ENCODE peak calls at places on chromosome 1, in seven cellular contexts. X, Z, F, I, A, M and D are unnamed samples.

GRCh38 chr1:64861611-64862010 is 104.7 kb downstream of the JAK1 start:
- DNase-seq in F (no peak), X (no peak), M (peak; percentile 87), Z (peak; percentile 5), I (peak; percentile 72), A (no peak), D (peak; percentile 31)

GRCh38 chr1:109891930-109892329 is 18.7 kb upstream of the CSF1 start:
- DNase-seq in M (no peak), A (no peak), F (no peak), I (no peak), Z (no peak), X (no peak), D (peak; percentile 60)

GRCh38 chr1:28071813-28072212 is 16.6 kb downstream of the EYA3 start:
- DNase-seq in F (no peak), A (no peak), I (no peak), X (no peak), Z (no peak), M (no peak), D (no peak)

GRCh38 chr1:110607663-110608230 is 1.6 kb upstream of the KCNA2 start:
- DNase-seq in X (no peak), F (no peak), Z (no peak), M (peak; percentile 65), A (no peak), I (no peak), D (no peak)

GRCh38 chr1:168552961-168553360 is 9.2 kb upstream of the XCL2 start:
- DNase-seq in I (no peak), F (no peak), Z (no peak), A (no peak), M (no peak), X (no peak), D (no peak)

GRCh38 chr1:36737767-36738166 is 255.1 kb upstream of the CSF3R start:
- DNase-seq in Z (no peak), I (no peak), A (no peak), X (no peak), F (no peak), M (no peak), D (no peak)

GRCh38 chr1:41366428-41367101 is 5.3 kb downstream of the FOXO6 start:
- DNase-seq in X (peak; percentile 28), I (peak; percentile 41), A (no peak), M (peak; percentile 79), F (peak; percentile 85), Z (no peak), D (peak; percentile 80)

GRCh38 chr1:192904438-192904895 is 95.6 kb downstream of the RGS2 start:
- DNase-seq in F (no peak), A (peak; percentile 46), M (no peak), I (no peak), Z (peak; percentile 51), X (no peak), D (no peak)

GRCh38 chr1:227318852-227319607 is 738 bp upstream of the CDC42BPA start:
- DNase-seq in I (peak; percentile 81), X (no peak), Z (no peak), M (peak; percentile 72), A (peak; percentile 37), F (no peak), D (peak; percentile 86)

GRCh38 chr1:12460121-12460520 is 157.9 kb downstream of the DHRS3 start:
- DNase-seq in A (no peak), Z (no peak), M (no peak), X (no peak), F (no peak), I (no peak), D (no peak)

GRCh38 chr1:15308135-15308534 is 61.1 kb downstream of the FHAD1 start:
- DNase-seq in A (peak; percentile 43), I (no peak), F (no peak), X (no peak), Z (no peak), M (no peak), D (peak; percentile 87)